ENCODE peak calls at places on chromosomes 5 and 9, in four cellular contexts. D is HT1080, I is progenitor cell of endocrine pancreas, Y is stromal cell of bone marrow. H is an unnamed sample.

GRCh38 chr9:136326061-136326776 is 1.1 kb upstream of the GPSM1 start:
- DNase-seq in D (no peak), I (no peak), Y (peak; percentile 53), H (no peak)

GRCh38 chr5:171323806-171324632 is 15.0 kb downstream of the TLX3 start:
- DNase-seq in D (no peak), I (no peak), Y (no peak), H (no peak)

GRCh38 chr9:116096046-116096445 is 57.5 kb upstream of the PAPPA start:
- DNase-seq in D (peak; percentile 77), I (no peak), Y (no peak), H (peak; percentile 86)

GRCh38 chr5:170791325-170791954 is 7.9 kb downstream of the GABRP start:
- DNase-seq in D (peak; percentile 32), I (peak; percentile 61), Y (peak; percentile 34), H (peak; percentile 62)

GRCh38 chr9:70614786-70615565 is 200.5 kb upstream of the KLF9 start:
- DNase-seq in D (no peak), I (no peak), Y (no peak), H (no peak)

GRCh38 chr5:143575264-143575663 is 171.8 kb upstream of the NR3C1 start:
- DNase-seq in D (no peak), I (no peak), Y (no peak), H (no peak)

GRCh38 chr9:33161011-33161588 is 6.0 kb downstream of the B4GALT1 start:
- DNase-seq in D (peak; percentile 99), I (no peak), Y (peak; percentile 89), H (peak; percentile 95)

GRCh38 chr9:18473551-18474279 is at the start of gene ADAMTSL1:
- DNase-seq in D (no peak), I (no peak), Y (peak; percentile 60), H (no peak)

GRCh38 chr9:131706608-131706970 is 33.3 kb downstream of the RAPGEF1 start:
- DNase-seq in D (no peak), I (no peak), Y (no peak), H (no peak)

GRCh38 chr5:1008451-1009358 is at the start of gene NKD2:
- DNase-seq in D (no peak), I (peak; percentile 72), Y (no peak), H (no peak)